ENCODE peak calls at places on chromosomes 12 and 14, in four cellular contexts. Y is AG09309, A is bronchial epithelial cell, N is body of pancreas. I is an unnamed sample.

GRCh38 chr12:80838708-80839107 is 99.0 kb downstream of the LIN7A start:
- DNase-seq in Y (no peak), A (no peak), N (no peak), I (no peak)

GRCh38 chr12:49342066-49342913 is 4.4 kb upstream of the DNAJC22 start:
- DNase-seq in Y (no peak), A (peak; percentile 54), N (peak; percentile 82), I (no peak)

GRCh38 chr12:96177013-96177412 is 17.2 kb upstream of the ELK3 start:
- DNase-seq in Y (peak; percentile 14), A (peak; percentile 99), N (no peak), I (no peak)

GRCh38 chr12:88325076-88325827 is 183.1 kb downstream of the TMTC3 start:
- DNase-seq in Y (peak; percentile 92), A (peak; percentile 98), N (no peak), I (peak; percentile 93)

GRCh38 chr12:10363922-10364838 is 25.7 kb downstream of the KLRK1 start:
- DNase-seq in Y (no peak), A (peak; percentile 60), N (peak; percentile 36), I (no peak)

GRCh38 chr14:99188721-99189120 is 83.3 kb downstream of the BCL11B start:
- DNase-seq in Y (no peak), A (no peak), N (no peak), I (no peak)

GRCh38 chr12:46217686-46218508 is 50.9 kb downstream of the SLC38A1 start:
- DNase-seq in Y (no peak), A (no peak), N (no peak), I (no peak)

GRCh38 chr14:28707814-28708213 is 58.8 kb upstream of the FOXG1 start:
- DNase-seq in Y (no peak), A (peak; percentile 71), N (no peak), I (no peak)

GRCh38 chr14:94392510-94392935 is 4.1 kb upstream of the SERPINA1 start:
- DNase-seq in Y (peak; percentile 73), A (peak; percentile 76), N (peak; percentile 18), I (no peak)

GRCh38 chr14:84751745-84752144 is 778.2 kb upstream of the FLRT2 start:
- DNase-seq in Y (no peak), A (no peak), N (no peak), I (no peak)

GRCh38 chr14:101810897-101811620 is 49.5 kb downstream of the PPP2R5C start:
- DNase-seq in Y (no peak), A (peak; percentile 85), N (no peak), I (no peak)

GRCh38 chr14:67285876-67286452 is 44.7 kb downstream of the PALS1 start:
- DNase-seq in Y (peak; percentile 31), A (peak; percentile 56), N (no peak), I (peak; percentile 23)

GRCh38 chr12:98156697-98157096 is 358.7 kb upstream of the TMPO start:
- DNase-seq in Y (no peak), A (no peak), N (no peak), I (no peak)

GRCh38 chr12:104669057-104669770 is 212.5 kb downstream of the CHST11 start:
- DNase-seq in Y (no peak), A (peak; percentile 74), N (peak; percentile 82), I (no peak)

GRCh38 chr12:76199808-76200207 is 115.3 kb upstream of the NAP1L1 start:
- DNase-seq in Y (no peak), A (no peak), N (peak; percentile 6), I (peak; percentile 49)

GRCh38 chr14:26255213-26255612 is 342.6 kb downstream of the NOVA1 start:
- DNase-seq in Y (no peak), A (peak; percentile 61), N (no peak), I (no peak)

GRCh38 chr14:95164506-95164905 is 7.2 kb upstream of the DICER1 start:
- DNase-seq in Y (no peak), A (peak; percentile 66), N (no peak), I (no peak)

GRCh38 chr14:106605548-106606448 is 1079.4 kb downstream of the TMEM121 start:
- DNase-seq in Y (no peak), A (no peak), N (peak; percentile 54), I (no peak)

GRCh38 chr12:51371295-51371953 is 19.8 kb downstream of the GALNT6 start:
- DNase-seq in Y (peak; percentile 83), A (peak; percentile 97), N (peak; percentile 70), I (peak; percentile 88)

DNA sequence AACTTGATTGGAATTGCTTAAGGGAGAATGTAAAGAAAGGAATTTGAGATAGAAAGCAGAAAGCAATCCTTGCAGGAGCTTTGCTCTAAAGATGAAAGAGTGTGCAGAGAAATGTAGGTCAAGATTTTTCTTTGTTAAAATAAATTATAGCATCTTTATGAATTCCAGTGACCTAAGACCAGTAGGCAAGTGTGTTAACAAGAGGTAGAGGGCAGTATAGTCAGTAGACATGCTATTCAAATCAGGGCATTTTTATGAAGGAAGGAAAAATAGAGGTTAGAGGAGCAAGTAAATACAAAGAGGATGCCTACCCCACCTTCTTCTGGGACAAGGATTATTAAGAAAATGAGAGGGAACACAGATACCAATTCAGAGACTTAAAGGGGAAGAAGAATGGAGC is 148.5 kb downstream of the PLCZ1 start:
- DNase-seq in Y (no peak), A (peak; percentile 34), N (no peak), I (no peak)
- TF ChIP-seq CTCF in Y (peak; percentile 28), A (no peak), N (no peak), I (no peak)

GRCh38 chr12:92404921-92405320 is 259.3 kb upstream of the BTG1 start:
- DNase-seq in Y (no peak), A (no peak), N (no peak), I (no peak)

GRCh38 chr12:92411687-92412086 is 266.0 kb upstream of the BTG1 start:
- DNase-seq in Y (no peak), A (no peak), N (no peak), I (no peak)

GRCh38 chr12:92404259-92404894 is 258.7 kb upstream of the BTG1 start:
- DNase-seq in Y (no peak), A (no peak), N (no peak), I (no peak)

GRCh38 chr12:92403210-92404175 is 257.8 kb upstream of the BTG1 start:
- DNase-seq in Y (no peak), A (no peak), N (no peak), I (no peak)

GRCh38 chr12:92408072-92408900 is 262.6 kb upstream of the BTG1 start:
- DNase-seq in Y (no peak), A (peak; percentile 47), N (no peak), I (peak; percentile 20)
- TF ChIP-seq CTCF in Y (peak; percentile 82), A (peak; percentile 53), N (peak; percentile 57), I (peak; percentile 64)

DNA sequence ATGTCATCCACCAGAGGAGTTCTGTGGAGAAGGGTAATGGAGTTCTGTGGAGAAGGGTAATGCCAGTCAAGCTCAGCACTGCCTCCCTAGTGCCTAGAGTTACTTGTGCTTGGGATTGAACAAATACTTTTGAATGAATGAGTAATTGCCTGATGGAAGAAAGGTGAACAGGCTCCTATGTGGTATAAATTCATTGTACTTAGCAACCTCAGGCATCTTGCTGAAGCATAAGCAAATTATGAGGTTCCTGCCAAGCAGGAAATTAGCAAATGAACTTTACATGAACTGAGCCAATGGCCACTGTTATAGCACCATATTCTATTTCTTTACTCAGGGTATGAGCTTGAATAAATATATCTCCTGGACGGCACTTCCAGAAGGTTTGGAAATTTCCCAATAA is 1047.2 kb downstream of the SLC6A15 start:
- DNase-seq in Y (no peak), A (peak; percentile 62), N (no peak), I (no peak)
- TF ChIP-seq CTCF in Y (no peak), A (no peak), N (no peak), I (no peak)

GRCh38 chr12:14416658-14417057 is 51.2 kb downstream of the ATF7IP start:
- DNase-seq in Y (peak; percentile 43), A (peak; percentile 84), N (peak; percentile 23), I (peak; percentile 48)
- TF ChIP-seq CTCF in Y (no peak), A (peak; percentile 7), N (peak; percentile 21), I (no peak)

DNA sequence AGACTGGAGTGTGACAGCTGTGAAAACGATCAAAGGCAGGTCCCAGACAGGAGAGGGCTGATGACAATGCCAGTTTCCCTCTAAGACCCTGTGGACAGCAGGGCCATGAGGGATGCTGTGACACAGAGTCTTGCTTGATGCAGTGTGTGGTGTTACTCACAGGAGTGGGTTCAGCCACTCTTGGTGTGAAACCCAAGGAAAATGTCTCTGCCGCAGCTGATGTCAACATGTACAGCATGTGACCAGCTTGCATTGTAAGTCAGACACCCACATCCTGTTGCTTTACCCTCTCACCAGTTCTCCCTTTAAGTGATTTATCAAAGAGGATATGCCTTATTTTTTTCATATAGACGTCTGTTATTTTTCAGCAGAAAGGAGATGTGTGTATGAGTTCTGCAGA is 268.6 kb downstream of the BTG1 start:
- DNase-seq in Y (no peak), A (peak; percentile 62), N (peak; percentile 35), I (no peak)
- TF ChIP-seq CTCF in Y (no peak), A (no peak), N (no peak), I (no peak)

GRCh38 chr14:41389355-41389754 is 217.3 kb upstream of the LRFN5 start:
- DNase-seq in Y (no peak), A (no peak), N (no peak), I (no peak)

GRCh38 chr14:41393512-41393911 is 213.2 kb upstream of the LRFN5 start:
- DNase-seq in Y (no peak), A (no peak), N (no peak), I (no peak)
- TF ChIP-seq CTCF in Y (no peak), A (no peak), N (no peak), I (no peak)

DNA sequence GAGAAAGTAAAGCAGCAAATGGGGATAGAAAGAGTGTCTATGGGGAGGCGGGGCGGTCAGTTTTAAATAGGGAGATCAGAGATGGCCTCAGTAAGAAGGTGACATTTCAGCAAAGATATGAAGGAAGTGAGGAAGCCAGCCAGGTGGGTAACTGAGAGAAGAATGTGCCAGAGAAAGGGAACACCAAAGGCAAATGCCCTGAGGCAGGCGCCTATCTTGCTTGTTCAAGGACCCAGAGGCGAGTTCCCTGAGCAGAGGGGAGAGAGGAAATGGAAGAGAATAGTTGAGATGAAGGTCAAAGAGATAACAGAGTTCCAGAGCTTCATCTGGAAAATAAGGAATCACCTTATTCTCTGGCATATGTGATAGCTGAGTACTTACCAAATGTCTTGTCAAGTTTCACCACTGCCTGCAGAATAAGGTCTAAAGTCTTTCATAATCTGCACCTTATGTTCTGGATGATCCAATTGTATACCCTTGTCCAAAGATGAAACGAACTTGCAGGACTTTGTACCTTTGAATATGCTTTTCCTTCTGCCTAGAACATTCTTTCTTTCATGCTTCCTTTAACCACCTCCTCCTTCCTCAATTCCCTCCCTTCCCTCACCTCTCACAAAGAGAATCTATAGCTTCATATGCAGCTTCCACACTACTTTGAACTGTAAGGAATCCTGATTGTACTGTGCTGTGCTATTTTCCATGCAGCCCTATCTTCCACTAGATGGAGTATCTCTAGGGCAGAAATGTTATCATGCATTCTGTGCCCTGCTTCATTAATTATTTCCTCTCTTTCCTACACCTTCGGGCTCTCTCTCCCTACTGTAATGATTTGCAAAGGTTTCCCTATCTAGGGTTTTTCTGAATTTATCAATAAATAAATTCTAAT is 38.5 kb downstream of the GNPTAB start:
- DNase-seq in Y (no peak), A (peak; percentile 8), N (no peak), I (no peak)
- TF ChIP-seq CTCF in Y (peak; percentile 38), A (peak; percentile 29), N (peak; percentile 52), I (peak; percentile 40)

GRCh38 chr14:61619494-61619893 is 75.8 kb upstream of the HIF1A start:
- DNase-seq in Y (no peak), A (no peak), N (no peak), I (no peak)
- TF ChIP-seq CTCF in Y (no peak), A (no peak), N (no peak), I (no peak)

I was measured in AG09319.